ENCODE peak calls at places on chromosomes 13 and 19, in four cellular contexts. One of them, this sample, is unnamed.
A peak's percentile ranks its signal among the peaks of the same experiment; 100 is the strongest.

GRCh38 chr19:23762884-23763711 is 4.4 kb upstream of the ZNF681 start:
- DNase-seq in activated T-cell treated with anti-CD3 and anti-CD28 coated beads for 24 hours: peak; percentile 77
- DNase-seq in fibroblast of lung: peak; percentile 70
- DNase-seq in sciatic nerve: peak; percentile 86
- DNase-seq in this sample: peak; percentile 68

GRCh38 chr19:46068345-46069258 is 27.8 kb upstream of the IGFL4 start:
- DNase-seq in fibroblast of lung: peak; percentile 95
- DNase-seq in activated T-cell treated with anti-CD3 and anti-CD28 coated beads for 24 hours: no peak
- DNase-seq in sciatic nerve: no peak
- DNase-seq in this sample: no peak

GRCh38 chr19:47430041-47430802 is 10.9 kb upstream of the MEIS3 start:
- DNase-seq in sciatic nerve: no peak
- DNase-seq in fibroblast of lung: peak; percentile 60
- DNase-seq in activated T-cell treated with anti-CD3 and anti-CD28 coated beads for 24 hours: no peak
- DNase-seq in this sample: no peak

GRCh38 chr19:3670258-3670795 is 29.9 kb downstream of the PIP5K1C start:
- DNase-seq in fibroblast of lung: peak; percentile 90
- DNase-seq in sciatic nerve: peak; percentile 88
- DNase-seq in activated T-cell treated with anti-CD3 and anti-CD28 coated beads for 24 hours: no peak
- DNase-seq in this sample: no peak

GRCh38 chr19:38921420-38922274 is 8.9 kb downstream of the SARS2 start:
- DNase-seq in sciatic nerve: no peak
- DNase-seq in fibroblast of lung: no peak
- DNase-seq in activated T-cell treated with anti-CD3 and anti-CD28 coated beads for 24 hours: no peak
- DNase-seq in this sample: no peak

GRCh38 chr13:51444922-51445321 is 7.9 kb downstream of the INTS6 start:
- DNase-seq in activated T-cell treated with anti-CD3 and anti-CD28 coated beads for 24 hours: no peak
- DNase-seq in fibroblast of lung: peak; percentile 49
- DNase-seq in sciatic nerve: no peak
- DNase-seq in this sample: no peak

GRCh38 chr13:105918842-105919741 is 616.4 kb downstream of the EFNB2 start:
- DNase-seq in fibroblast of lung: peak; percentile 83
- DNase-seq in sciatic nerve: no peak
- DNase-seq in activated T-cell treated with anti-CD3 and anti-CD28 coated beads for 24 hours: no peak
- DNase-seq in this sample: no peak

GRCh38 chr13:43268632-43269031 is 245.2 kb downstream of the DNAJC15 start:
- DNase-seq in activated T-cell treated with anti-CD3 and anti-CD28 coated beads for 24 hours: no peak
- DNase-seq in fibroblast of lung: no peak
- DNase-seq in sciatic nerve: no peak
- DNase-seq in this sample: no peak

GRCh38 chr19:38812841-38813320 is at the start of gene LGALS4:
- DNase-seq in sciatic nerve: no peak
- DNase-seq in activated T-cell treated with anti-CD3 and anti-CD28 coated beads for 24 hours: no peak
- DNase-seq in fibroblast of lung: no peak
- DNase-seq in this sample: no peak

GRCh38 chr19:7550987-7551761 is 15.7 kb downstream of the PNPLA6 start:
- DNase-seq in fibroblast of lung: peak; percentile 47
- DNase-seq in sciatic nerve: peak; percentile 74
- DNase-seq in activated T-cell treated with anti-CD3 and anti-CD28 coated beads for 24 hours: no peak
- DNase-seq in this sample: no peak

GRCh38 chr13:30618186-30618937 is 642 bp downstream of the USPL1 start:
- DNase-seq in sciatic nerve: no peak
- DNase-seq in fibroblast of lung: peak; percentile 14
- DNase-seq in activated T-cell treated with anti-CD3 and anti-CD28 coated beads for 24 hours: peak; percentile 14
- DNase-seq in this sample: no peak

GRCh38 chr13:43354147-43354945 is 331.0 kb downstream of the DNAJC15 start:
- DNase-seq in activated T-cell treated with anti-CD3 and anti-CD28 coated beads for 24 hours: no peak
- DNase-seq in fibroblast of lung: peak; percentile 22
- DNase-seq in sciatic nerve: no peak
- DNase-seq in this sample: no peak

GRCh38 chr19:2047449-2048103 is 3.5 kb downstream of the MKNK2 start:
- DNase-seq in fibroblast of lung: no peak
- DNase-seq in sciatic nerve: peak; percentile 70
- DNase-seq in activated T-cell treated with anti-CD3 and anti-CD28 coated beads for 24 hours: no peak
- DNase-seq in this sample: no peak

GRCh38 chr13:73622375-73622774 is 511.8 kb downstream of the KLF12 start:
- DNase-seq in activated T-cell treated with anti-CD3 and anti-CD28 coated beads for 24 hours: no peak
- DNase-seq in fibroblast of lung: no peak
- DNase-seq in sciatic nerve: no peak
- DNase-seq in this sample: no peak

GRCh38 chr19:29737461-29738000 is 22.5 kb upstream of the C19orf12 start:
- DNase-seq in fibroblast of lung: no peak
- DNase-seq in sciatic nerve: no peak
- DNase-seq in activated T-cell treated with anti-CD3 and anti-CD28 coated beads for 24 hours: no peak
- DNase-seq in this sample: no peak

GRCh38 chr19:9878511-9879196 is 43.5 kb downstream of the PIN1 start:
- DNase-seq in sciatic nerve: no peak
- DNase-seq in activated T-cell treated with anti-CD3 and anti-CD28 coated beads for 24 hours: no peak
- DNase-seq in fibroblast of lung: no peak
- DNase-seq in this sample: no peak